ENCODE peak calls at places on chromosomes 12 and 14, in nine cellular contexts. N is heart right ventricle; J is CD8-positive, alpha-beta T cell; A is Karpas-422; Z is mammary epithelial cell; M is A673; L is ascending aorta; K is stomach; T is keratinocyte. Q is an unnamed sample.

GRCh38 chr12:53660064-53660463 is 15.8 kb downstream of the ATP5MC2 start:
- DNase-seq in L (no peak), M (no peak), J (no peak), T (no peak), K (no peak), Z (no peak), N (peak), A (no peak), Q (no peak)

GRCh38 chr14:105026033-105026785 is 5.3 kb upstream of the CDCA4 start:
- DNase-seq in L (no peak), K (no peak), M (no peak), T (no peak), Z (peak), J (no peak), A (no peak), N (no peak), Q (no peak)

GRCh38 chr14:89017417-89017816 is 193.0 kb downstream of the TTC8 start:
- DNase-seq in L (no peak), A (no peak), M (no peak), N (no peak), T (no peak), K (no peak), J (no peak), Z (no peak), Q (no peak)

GRCh38 chr12:12349711-12350665 is at the start of gene MANSC1:
- DNase-seq in L (no peak), J (peak), M (peak), A (no peak), N (peak), Z (no peak), T (no peak), K (peak), Q (peak)

GRCh38 chr14:22850944-22851790 is 14.8 kb downstream of the MMP14 start:
- DNase-seq in N (peak), K (peak), J (no peak), M (no peak), T (peak), A (no peak), Z (peak), L (peak), Q (peak)

GRCh38 chr12:111605931-111606625 is 7.0 kb upstream of the ATXN2 start:
- DNase-seq in A (no peak), Z (no peak), M (no peak), L (no peak), N (no peak), T (no peak), J (no peak), K (no peak), Q (no peak)

GRCh38 chr12:57619434-57620244 is 8.4 kb downstream of the ARHGEF25 start:
- DNase-seq in K (peak), A (no peak), T (no peak), J (no peak), N (peak), Z (no peak), L (no peak), M (no peak), Q (no peak)

GRCh38 chr12:70366581-70367267 is 634 bp downstream of the KCNMB4 start:
- DNase-seq in M (peak), A (peak), N (peak), K (peak), Z (peak), T (no peak), L (no peak), J (peak), Q (peak)

GRCh38 chr12:70691018-70691672 is 53.9 kb upstream of the PTPRB start:
- DNase-seq in K (no peak), L (no peak), A (no peak), N (no peak), Z (no peak), M (no peak), T (no peak), J (no peak), Q (no peak)

GRCh38 chr12:108759914-108760313 is 28.6 kb upstream of the CORO1C start:
- DNase-seq in Z (no peak), J (no peak), T (no peak), A (no peak), L (no peak), K (no peak), M (no peak), N (no peak), Q (no peak)

GRCh38 chr12:69239286-69239921 is at the start of gene CPSF6:
- DNase-seq in T (peak), Z (peak), K (peak), J (peak), N (peak), M (peak), A (peak), L (peak), Q (peak)

GRCh38 chr12:107670999-107671643 is 14.5 kb upstream of the PWP1 start:
- DNase-seq in L (no peak), Z (no peak), K (peak), N (no peak), T (no peak), M (peak), A (peak), J (peak), Q (no peak)

GRCh38 chr12:70571029-70571428 is 66.2 kb downstream of the PTPRB start:
- DNase-seq in L (no peak), Z (no peak), N (no peak), J (no peak), T (no peak), M (no peak), A (no peak), K (no peak), Q (no peak)

GRCh38 chr14:75392686-75393641 is 34.9 kb upstream of the JDP2 start:
- DNase-seq in N (no peak), M (no peak), K (no peak), L (no peak), Z (no peak), T (no peak), A (no peak), J (no peak), Q (no peak)

GRCh38 chr12:78183854-78184253 is 353.2 kb downstream of the NAV3 start:
- DNase-seq in N (no peak), A (no peak), T (no peak), K (no peak), J (no peak), Z (no peak), M (no peak), L (no peak), Q (no peak)

GRCh38 chr12:106583578-106584103 is 837 bp downstream of the RFX4 start:
- DNase-seq in T (no peak), K (no peak), N (no peak), L (no peak), Z (peak), J (no peak), A (no peak), M (peak), Q (no peak)

GRCh38 chr12:97745406-97746101 is 282.9 kb downstream of the RMST start:
- DNase-seq in M (no peak), K (no peak), N (no peak), J (no peak), Z (peak), A (no peak), L (no peak), T (no peak), Q (no peak)

GRCh38 chr12:47504775-47505446 is 200.9 kb downstream of the RPAP3 start:
- DNase-seq in M (peak), Z (peak), L (no peak), J (no peak), A (no peak), T (no peak), K (no peak), N (no peak), Q (no peak)

GRCh38 chr14:71141701-71142374 is 234.6 kb downstream of the PCNX1 start:
- DNase-seq in A (no peak), N (no peak), M (no peak), Z (peak), K (no peak), L (no peak), T (no peak), J (no peak), Q (no peak)

GRCh38 chr12:128798543-128799341 is 25.0 kb downstream of the SLC15A4 start:
- DNase-seq in L (no peak), T (no peak), Z (no peak), N (no peak), J (no peak), M (no peak), A (peak), K (no peak), Q (no peak)

GRCh38 chr12:81259360-81259759 is 181.5 kb downstream of the ACSS3 start:
- DNase-seq in L (no peak), K (no peak), Z (no peak), A (no peak), M (no peak), N (no peak), J (no peak), T (no peak), Q (no peak)

DNA sequence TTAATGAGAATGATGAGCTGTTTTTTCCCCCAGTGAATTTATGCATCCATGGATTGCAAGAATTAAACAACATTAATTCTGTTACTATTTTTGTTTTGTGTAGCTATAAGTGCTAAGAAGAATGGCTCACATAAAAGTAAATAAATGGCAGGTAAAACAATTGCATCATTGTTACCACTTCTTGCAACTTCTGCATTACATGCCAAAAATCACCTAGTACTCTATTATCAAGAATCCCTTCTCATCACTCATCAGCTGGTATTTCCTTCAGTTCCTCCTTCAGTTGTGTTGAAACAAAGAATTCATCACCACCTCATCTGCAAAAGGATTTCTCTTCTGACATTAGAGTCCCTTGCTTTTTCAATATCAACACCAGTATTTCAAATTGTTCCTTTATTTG is 773 bp downstream of the A2M start:
- DNase-seq in L (no peak), Z (peak), K (no peak), A (no peak), T (no peak), J (no peak), N (no peak), M (no peak), Q (no peak)
- H3K4me3 ChIP-seq in L (peak), Z (no peak), K (peak), A (no peak), T (no peak), J (no peak), N (peak), M (no peak), Q (peak)

GRCh38 chr14:34009956-34010355 is 59.1 kb upstream of the EGLN3 start:
- DNase-seq in K (no peak), J (no peak), A (no peak), Z (no peak), N (no peak), L (no peak), T (no peak), M (no peak), Q (no peak)

GRCh38 chr14:34013714-34014055 is 62.8 kb upstream of the EGLN3 start:
- DNase-seq in M (no peak), L (no peak), J (no peak), A (no peak), K (no peak), N (no peak), Z (no peak), T (no peak), Q (no peak)

GRCh38 chr14:34012978-34013713 is 62.3 kb upstream of the EGLN3 start:
- DNase-seq in T (no peak), L (no peak), A (no peak), N (no peak), Z (no peak), M (no peak), K (no peak), J (no peak), Q (no peak)

GRCh38 chr14:34014936-34015335 is 64.1 kb upstream of the EGLN3 start:
- DNase-seq in T (no peak), K (no peak), A (no peak), N (no peak), L (no peak), M (no peak), J (no peak), Z (no peak), Q (no peak)

DNA sequence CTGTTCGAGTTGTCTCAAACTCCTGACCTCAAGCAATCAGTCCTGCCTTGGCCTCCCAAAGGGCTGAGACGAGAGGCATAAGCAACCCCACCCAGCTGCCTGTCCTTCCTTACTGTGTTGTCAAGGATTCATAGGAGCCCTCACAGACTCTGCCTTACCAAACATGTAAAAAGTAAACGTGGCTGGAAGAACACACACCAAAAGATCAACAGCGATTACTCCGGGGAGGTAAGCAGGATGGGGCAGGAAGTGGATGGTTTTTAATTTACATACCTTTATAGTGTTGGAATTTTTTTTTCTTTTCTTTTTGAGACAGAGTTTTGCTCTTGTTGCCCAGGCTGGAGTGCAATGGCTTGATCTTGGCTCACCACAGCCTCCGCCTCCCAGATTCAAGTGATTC is 61.5 kb upstream of the EGLN3 start:
- DNase-seq in J (no peak), M (no peak), L (no peak), Z (no peak), T (no peak), A (no peak), K (no peak), N (no peak), Q (no peak)
- H3K27ac ChIP-seq in J (no peak), M (no peak), L (no peak), Z (no peak), T (no peak), A (no peak), K (no peak), N (no peak), Q (no peak)

GRCh38 chr14:50527970-50528369 is 4.4 kb downstream of the MAP4K5 start:
- DNase-seq in L (no peak), Z (peak), M (peak), N (no peak), J (no peak), T (no peak), A (no peak), K (no peak), Q (no peak)
- H3K4me3 ChIP-seq in L (no peak), Z (no peak), M (no peak), N (no peak), J (no peak), T (no peak), A (no peak), K (no peak), Q (no peak)

GRCh38 chr12:14417717-14418116 is 52.2 kb downstream of the ATF7IP start:
- DNase-seq in K (peak), M (peak), A (peak), T (peak), J (peak), L (peak), Z (peak), N (peak), Q (peak)
- H3K27ac ChIP-seq in K (peak), M (peak), A (peak), T (peak), J (peak), L (no peak), Z (no peak), N (peak), Q (peak)

GRCh38 chr14:102943979-102944378 is 21.5 kb downstream of the AMN start:
- DNase-seq in L (no peak), M (no peak), Z (no peak), N (no peak), K (no peak), A (no peak), J (no peak), T (no peak), Q (no peak)
- H3K4me3 ChIP-seq in L (no peak), M (no peak), Z (no peak), N (no peak), K (no peak), A (no peak), J (no peak), T (no peak), Q (no peak)

DNA sequence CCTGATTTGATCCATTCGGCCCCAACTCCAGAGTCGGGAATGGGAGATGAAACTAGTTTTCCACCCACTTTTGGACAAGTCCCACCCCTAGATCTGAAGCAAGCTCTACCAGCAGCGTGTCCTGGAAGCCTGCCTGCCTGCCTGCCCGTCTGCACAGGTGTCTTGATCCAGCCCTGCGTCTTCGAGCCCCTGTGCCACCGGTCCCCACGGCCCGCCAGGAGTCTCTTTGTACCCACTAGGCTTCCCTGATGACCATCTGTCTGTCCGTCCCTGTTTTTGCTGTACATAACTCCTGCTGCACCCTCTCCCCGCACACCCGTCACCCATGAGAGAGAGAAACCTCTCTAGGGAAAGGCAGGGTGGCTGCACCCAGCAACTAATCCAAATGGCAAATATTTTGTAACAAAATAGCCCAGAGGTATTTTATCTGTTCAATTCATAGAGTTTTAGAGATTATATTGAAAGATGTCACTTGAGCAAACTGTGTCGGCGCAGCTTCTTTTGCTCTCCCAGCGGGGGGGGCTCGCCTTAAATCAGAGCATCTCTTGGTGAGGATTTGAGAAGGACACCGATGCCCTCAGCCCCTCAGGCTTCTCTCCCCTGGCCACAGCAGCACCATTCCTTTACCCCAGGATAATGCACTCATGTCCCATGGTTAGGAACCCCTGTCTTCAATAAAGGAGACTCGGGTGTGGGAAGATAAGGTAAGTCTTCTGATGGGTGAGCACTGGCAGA is 35.8 kb downstream of the SLC6A12 start:
- DNase-seq in K (no peak), T (no peak), J (no peak), L (no peak), M (no peak), A (no peak), N (no peak), Z (no peak), Q (peak)
- H3K27ac ChIP-seq in K (no peak), T (no peak), J (no peak), L (no peak), M (no peak), A (no peak), N (peak), Z (no peak), Q (no peak)

GRCh38 chr14:68944162-68944561 is 34.9 kb downstream of the ACTN1 start:
- DNase-seq in L (no peak), N (no peak), J (no peak), M (no peak), T (no peak), K (no peak), A (no peak), Z (peak), Q (no peak)

GRCh38 chr14:68946423-68946822 is 32.7 kb downstream of the ACTN1 start:
- DNase-seq in N (no peak), L (no peak), J (no peak), Z (no peak), A (no peak), T (no peak), K (no peak), M (no peak), Q (peak)

GRCh38 chr14:68945190-68945584 is 33.9 kb downstream of the ACTN1 start:
- DNase-seq in M (no peak), Z (no peak), T (no peak), N (no peak), J (no peak), A (no peak), L (no peak), K (no peak), Q (no peak)

GRCh38 chr14:68947802-68948201 is 31.3 kb downstream of the ACTN1 start:
- DNase-seq in A (no peak), M (peak), J (no peak), K (peak), T (no peak), N (peak), Z (peak), L (no peak), Q (peak)

DNA sequence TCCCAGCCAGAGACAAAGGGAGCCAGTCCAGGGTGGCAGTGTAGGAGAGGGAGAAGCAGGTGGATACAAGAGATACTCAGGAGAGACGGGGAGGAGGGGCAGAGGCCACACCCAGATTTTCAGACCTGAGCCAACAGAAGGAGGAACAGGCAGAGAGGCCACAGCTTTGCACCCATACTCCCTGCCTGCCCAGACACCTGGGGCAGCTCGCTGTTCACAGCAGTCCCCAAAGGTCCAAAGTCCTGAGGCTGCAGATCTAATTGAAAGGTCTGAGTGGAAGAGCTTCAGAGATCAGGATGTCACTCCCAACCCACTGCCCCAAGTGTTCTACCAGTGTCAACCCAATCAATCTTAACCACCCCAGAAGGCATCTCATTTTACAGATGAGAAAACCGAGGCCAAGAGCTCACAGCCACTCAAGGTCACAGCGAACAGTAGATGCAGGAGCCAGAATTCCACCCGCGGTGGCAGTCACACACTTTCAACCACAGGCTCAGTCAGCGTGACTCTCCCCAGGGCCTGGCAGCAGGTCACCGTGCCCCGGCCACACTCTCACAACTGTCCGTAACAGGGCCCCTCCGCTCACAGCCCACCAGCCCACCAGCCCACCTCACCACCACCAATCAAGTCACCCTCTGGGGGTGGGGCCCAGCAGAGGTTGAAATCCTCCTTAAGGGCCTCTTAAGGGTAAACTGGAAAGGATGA is 33.4 kb downstream of the ACTN1 start:
- DNase-seq in K (no peak), Z (no peak), N (no peak), A (no peak), M (no peak), L (no peak), J (no peak), T (no peak), Q (no peak)
- H3K4me3 ChIP-seq in K (no peak), Z (no peak), N (no peak), A (no peak), M (no peak), L (peak), J (peak), T (no peak), Q (no peak)

GRCh38 chr12:4286228-4286627 is 12.7 kb downstream of the CCND2 start:
- DNase-seq in J (no peak), T (no peak), K (no peak), Z (no peak), N (no peak), L (no peak), A (no peak), M (no peak), Q (no peak)
- H3K27ac ChIP-seq in J (no peak), T (no peak), K (no peak), Z (no peak), N (no peak), L (no peak), A (no peak), M (no peak), Q (no peak)

GRCh38 chr14:92223027-92223426 is 99.9 kb upstream of the SLC24A4 start:
- DNase-seq in J (no peak), T (no peak), Z (no peak), A (no peak), M (no peak), K (no peak), L (no peak), N (no peak), Q (no peak)

GRCh38 chr14:92225731-92226130 is 97.2 kb upstream of the SLC24A4 start:
- DNase-seq in K (no peak), T (no peak), J (no peak), L (no peak), N (no peak), A (no peak), Z (no peak), M (no peak), Q (no peak)

DNA sequence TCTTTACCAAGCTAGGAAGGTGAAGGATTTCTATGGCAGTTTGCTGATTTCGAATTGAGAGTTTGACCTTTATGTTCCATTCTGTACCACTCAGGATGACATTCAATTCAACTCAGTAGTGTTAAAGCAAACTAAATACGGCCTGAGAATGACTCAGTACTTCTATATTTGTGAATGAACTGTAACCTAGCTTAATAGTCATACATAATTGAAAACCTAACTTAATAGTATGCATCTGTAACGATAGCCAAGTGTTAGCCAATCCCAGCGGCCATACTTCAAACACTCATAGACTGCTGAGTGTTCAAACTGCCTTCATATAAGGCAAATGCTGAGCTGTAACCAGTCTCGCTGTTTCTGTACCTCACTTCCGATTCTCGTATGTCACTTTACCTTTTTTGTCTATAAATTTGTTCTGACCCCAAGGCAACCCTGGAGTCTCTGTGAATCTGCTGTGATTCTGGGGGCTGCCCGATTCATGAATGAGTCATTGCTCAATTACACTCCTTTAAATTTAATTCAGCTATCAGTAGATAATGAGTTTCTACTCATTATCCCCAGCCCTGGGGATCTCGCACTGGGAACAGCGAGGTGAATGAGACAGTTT is 98.5 kb upstream of the SLC24A4 start:
- DNase-seq in M (peak), K (no peak), L (no peak), N (no peak), Z (no peak), T (no peak), A (peak), J (no peak), Q (no peak)
- H3K4me3 ChIP-seq in M (no peak), K (no peak), L (no peak), N (no peak), Z (no peak), T (no peak), A (no peak), J (no peak), Q (no peak)